ENCODE peak calls at places on chromosomes 3 and 15, in seven cellular contexts. One of them, this sample, is unnamed.

GRCh38 chr15:51727141-51727897 is 10.1 kb downstream of the LYSMD2 start:
- DNase-seq in right atrium auricular region: no peak
- DNase-seq in GM23338: peak
- DNase-seq in cardiac muscle cell: no peak
- DNase-seq in A549: peak
- DNase-seq in RWPE2: no peak
- DNase-seq in heart left ventricle: no peak
- DNase-seq in this sample: no peak

GRCh38 chr3:55701997-55702396 is 214.9 kb upstream of the WNT5A start:
- DNase-seq in right atrium auricular region: no peak
- DNase-seq in GM23338: no peak
- DNase-seq in cardiac muscle cell: no peak
- DNase-seq in A549: no peak
- DNase-seq in RWPE2: no peak
- DNase-seq in heart left ventricle: no peak
- DNase-seq in this sample: no peak

GRCh38 chr15:96340611-96341464 is 10.3 kb downstream of the NR2F2 start:
- DNase-seq in right atrium auricular region: peak
- DNase-seq in GM23338: peak
- DNase-seq in cardiac muscle cell: peak
- DNase-seq in A549: peak
- DNase-seq in RWPE2: peak
- DNase-seq in heart left ventricle: peak
- DNase-seq in this sample: peak

GRCh38 chr3:64342940-64343691 is 117.8 kb upstream of the PRICKLE2 start:
- DNase-seq in right atrium auricular region: no peak
- DNase-seq in GM23338: peak
- DNase-seq in cardiac muscle cell: no peak
- DNase-seq in A549: peak
- DNase-seq in RWPE2: peak
- DNase-seq in heart left ventricle: no peak
- DNase-seq in this sample: no peak

GRCh38 chr15:81046290-81046689 is 45.6 kb downstream of the TLNRD1 start:
- DNase-seq in right atrium auricular region: no peak
- DNase-seq in GM23338: no peak
- DNase-seq in cardiac muscle cell: no peak
- DNase-seq in A549: no peak
- DNase-seq in RWPE2: no peak
- DNase-seq in heart left ventricle: no peak
- DNase-seq in this sample: no peak

GRCh38 chr3:16329792-16330061 is 64.7 kb downstream of the OXNAD1 start:
- DNase-seq in right atrium auricular region: peak
- DNase-seq in GM23338: peak
- DNase-seq in cardiac muscle cell: no peak
- DNase-seq in A549: no peak
- DNase-seq in RWPE2: no peak
- DNase-seq in heart left ventricle: no peak
- DNase-seq in this sample: no peak

GRCh38 chr15:70555713-70556112 is 207.6 kb downstream of the UACA start:
- DNase-seq in right atrium auricular region: no peak
- DNase-seq in GM23338: no peak
- DNase-seq in cardiac muscle cell: no peak
- DNase-seq in A549: no peak
- DNase-seq in RWPE2: no peak
- DNase-seq in heart left ventricle: no peak
- DNase-seq in this sample: no peak

GRCh38 chr15:76328962-76329361 is 7.6 kb upstream of the ISL2 start:
- DNase-seq in right atrium auricular region: no peak
- DNase-seq in GM23338: no peak
- DNase-seq in cardiac muscle cell: no peak
- DNase-seq in A549: peak
- DNase-seq in RWPE2: no peak
- DNase-seq in heart left ventricle: no peak
- DNase-seq in this sample: no peak

GRCh38 chr15:80743189-80743833 is 35.9 kb upstream of the CEMIP start:
- DNase-seq in right atrium auricular region: no peak
- DNase-seq in GM23338: no peak
- DNase-seq in cardiac muscle cell: no peak
- DNase-seq in A549: peak
- DNase-seq in RWPE2: no peak
- DNase-seq in heart left ventricle: no peak
- DNase-seq in this sample: no peak

GRCh38 chr3:146050700-146051099 is 110.3 kb downstream of the PLOD2 start:
- DNase-seq in right atrium auricular region: no peak
- DNase-seq in GM23338: no peak
- DNase-seq in cardiac muscle cell: no peak
- DNase-seq in A549: no peak
- DNase-seq in RWPE2: no peak
- DNase-seq in heart left ventricle: no peak
- DNase-seq in this sample: no peak

GRCh38 chr3:36677331-36678007 is 86.9 kb downstream of the DCLK3 start:
- DNase-seq in right atrium auricular region: no peak
- DNase-seq in GM23338: peak
- DNase-seq in cardiac muscle cell: no peak
- DNase-seq in A549: peak
- DNase-seq in RWPE2: no peak
- DNase-seq in heart left ventricle: no peak
- DNase-seq in this sample: no peak

GRCh38 chr3:127589600-127590281 is 792 bp downstream of the TPRA1 start:
- DNase-seq in right atrium auricular region: no peak
- DNase-seq in GM23338: no peak
- DNase-seq in cardiac muscle cell: peak
- DNase-seq in A549: no peak
- DNase-seq in RWPE2: no peak
- DNase-seq in heart left ventricle: peak
- DNase-seq in this sample: no peak

GRCh38 chr15:100114100-100114499 is 227.7 kb downstream of the ADAMTS17 start:
- DNase-seq in right atrium auricular region: peak
- DNase-seq in GM23338: no peak
- DNase-seq in cardiac muscle cell: peak
- DNase-seq in A549: no peak
- DNase-seq in RWPE2: peak
- DNase-seq in heart left ventricle: peak
- DNase-seq in this sample: peak

GRCh38 chr3:24156466-24156865 is 211.4 kb downstream of the NR1D2 start:
- DNase-seq in right atrium auricular region: no peak
- DNase-seq in GM23338: no peak
- DNase-seq in cardiac muscle cell: no peak
- DNase-seq in A549: peak
- DNase-seq in RWPE2: no peak
- DNase-seq in heart left ventricle: no peak
- DNase-seq in this sample: no peak

GRCh38 chr3:46400000-46400734 is 6.7 kb downstream of the CCR5AS start:
- DNase-seq in right atrium auricular region: no peak
- DNase-seq in GM23338: no peak
- DNase-seq in cardiac muscle cell: peak
- DNase-seq in A549: no peak
- DNase-seq in RWPE2: no peak
- DNase-seq in heart left ventricle: no peak
- DNase-seq in this sample: no peak

GRCh38 chr3:152267319-152267689 is 1.4 kb upstream of the MBNL1 start:
- DNase-seq in right atrium auricular region: no peak
- DNase-seq in GM23338: no peak
- DNase-seq in cardiac muscle cell: no peak
- DNase-seq in A549: no peak
- DNase-seq in RWPE2: no peak
- DNase-seq in heart left ventricle: no peak
- DNase-seq in this sample: no peak

GRCh38 chr3:99532246-99532645 is 106.1 kb upstream of the COL8A1 start:
- DNase-seq in right atrium auricular region: no peak
- DNase-seq in GM23338: peak
- DNase-seq in cardiac muscle cell: peak
- DNase-seq in A549: peak
- DNase-seq in RWPE2: no peak
- DNase-seq in heart left ventricle: no peak
- DNase-seq in this sample: no peak

GRCh38 chr15:70788114-70789049 is 25.0 kb upstream of the UACA start:
- DNase-seq in right atrium auricular region: no peak
- DNase-seq in GM23338: no peak
- DNase-seq in cardiac muscle cell: no peak
- DNase-seq in A549: peak
- DNase-seq in RWPE2: no peak
- DNase-seq in heart left ventricle: no peak
- DNase-seq in this sample: no peak

GRCh38 chr3:137647179-137647578 is 116.9 kb upstream of the SOX14 start:
- DNase-seq in right atrium auricular region: no peak
- DNase-seq in GM23338: peak
- DNase-seq in cardiac muscle cell: no peak
- DNase-seq in A549: no peak
- DNase-seq in RWPE2: no peak
- DNase-seq in heart left ventricle: no peak
- DNase-seq in this sample: no peak

DNA sequence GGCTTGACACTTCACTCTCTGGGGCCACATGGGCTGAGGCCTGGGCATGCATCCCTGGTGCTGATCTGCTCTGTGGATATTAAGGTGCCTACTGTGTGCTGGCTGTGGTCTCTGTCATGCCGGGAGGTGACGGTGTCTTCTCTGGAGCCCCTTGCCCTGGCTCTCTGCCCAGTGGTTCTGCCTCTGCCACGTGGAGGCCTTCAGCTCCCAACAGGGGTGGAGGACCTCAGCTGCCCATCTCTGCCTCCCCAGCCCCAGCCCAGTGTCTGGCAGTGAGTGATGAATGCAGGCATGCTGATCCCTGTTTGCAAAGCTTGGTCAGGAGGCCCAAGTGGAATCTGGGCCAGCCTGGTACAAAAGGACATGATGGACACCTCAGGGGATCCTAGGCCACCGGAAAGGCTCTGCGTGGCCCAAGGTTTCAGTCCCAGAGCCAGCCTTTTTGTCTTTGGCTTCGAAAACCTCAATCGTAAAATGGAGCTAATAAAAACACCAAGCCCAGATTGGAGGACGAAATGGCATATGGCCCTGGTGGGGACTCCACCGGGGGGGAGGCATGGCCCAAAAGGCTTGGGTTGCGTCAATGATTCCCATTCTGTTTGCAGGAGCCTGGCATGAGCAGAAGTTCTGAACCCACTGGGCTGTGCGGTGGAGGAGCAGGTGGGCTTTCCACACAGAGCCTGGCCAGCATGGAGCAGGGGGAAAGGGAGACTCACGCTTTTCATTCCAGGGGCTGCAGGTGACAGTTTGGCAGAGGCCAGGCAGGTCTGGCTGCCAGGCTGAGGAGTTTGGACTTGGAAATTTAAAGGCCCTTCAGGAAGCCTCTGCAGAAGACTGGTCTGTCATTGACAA is 54.7 kb upstream of the KLF13 start:
- DNase-seq in right atrium auricular region: peak
- DNase-seq in GM23338: no peak
- DNase-seq in cardiac muscle cell: no peak
- DNase-seq in A549: no peak
- DNase-seq in RWPE2: peak
- DNase-seq in heart left ventricle: no peak
- DNase-seq in this sample: no peak
- H3K27ac ChIP-seq in right atrium auricular region: no peak
- H3K27ac ChIP-seq in GM23338: no peak
- H3K27ac ChIP-seq in cardiac muscle cell: no peak
- H3K27ac ChIP-seq in A549: no peak
- H3K27ac ChIP-seq in RWPE2: no peak
- H3K27ac ChIP-seq in heart left ventricle: no peak
- H3K27ac ChIP-seq in this sample: no peak

GRCh38 chr3:133506215-133506901 is 67.1 kb upstream of the CDV3 start:
- DNase-seq in right atrium auricular region: no peak
- DNase-seq in GM23338: no peak
- DNase-seq in cardiac muscle cell: no peak
- DNase-seq in A549: no peak
- DNase-seq in RWPE2: no peak
- DNase-seq in heart left ventricle: no peak
- DNase-seq in this sample: no peak
- H3K4me3 ChIP-seq in right atrium auricular region: no peak
- H3K4me3 ChIP-seq in GM23338: no peak
- H3K4me3 ChIP-seq in cardiac muscle cell: no peak
- H3K4me3 ChIP-seq in A549: no peak
- H3K4me3 ChIP-seq in RWPE2: no peak
- H3K4me3 ChIP-seq in heart left ventricle: no peak
- H3K4me3 ChIP-seq in this sample: no peak

DNA sequence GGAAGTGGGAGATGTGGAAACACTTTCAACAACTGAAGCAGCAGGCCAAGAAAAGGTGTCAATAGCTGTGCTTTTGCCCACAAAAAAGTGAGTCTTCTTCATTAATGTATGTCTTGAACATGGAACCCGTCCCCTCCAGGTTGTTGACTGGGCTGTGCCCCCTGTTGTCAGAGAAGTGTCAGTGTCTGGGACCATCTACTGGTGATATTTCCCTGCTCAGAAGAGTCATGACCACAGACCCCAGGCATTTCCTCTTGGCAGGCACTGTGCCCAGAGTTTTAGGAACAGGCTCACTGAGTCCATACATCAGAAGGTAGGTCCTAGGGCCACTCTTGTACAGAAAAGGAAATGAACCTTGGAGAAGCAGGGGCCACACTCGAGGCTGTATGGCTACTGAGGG is 54.8 kb upstream of the LARS2 start:
- DNase-seq in right atrium auricular region: no peak
- DNase-seq in GM23338: no peak
- DNase-seq in cardiac muscle cell: no peak
- DNase-seq in A549: no peak
- DNase-seq in RWPE2: no peak
- DNase-seq in heart left ventricle: no peak
- DNase-seq in this sample: no peak
- TF ChIP-seq CTCF in right atrium auricular region: no peak
- TF ChIP-seq CTCF in GM23338: peak
- TF ChIP-seq CTCF in cardiac muscle cell: no peak
- TF ChIP-seq CTCF in A549: no peak
- TF ChIP-seq CTCF in RWPE2: no peak
- TF ChIP-seq CTCF in heart left ventricle: no peak
- TF ChIP-seq CTCF in this sample: no peak

GRCh38 chr3:43870844-43871626 is 180.3 kb downstream of the ABHD5 start:
- DNase-seq in right atrium auricular region: peak
- DNase-seq in GM23338: no peak
- DNase-seq in cardiac muscle cell: no peak
- DNase-seq in A549: peak
- DNase-seq in RWPE2: no peak
- DNase-seq in heart left ventricle: no peak
- DNase-seq in this sample: no peak

GRCh38 chr3:43871627-43872245 is 181.0 kb downstream of the ABHD5 start:
- DNase-seq in right atrium auricular region: peak
- DNase-seq in GM23338: no peak
- DNase-seq in cardiac muscle cell: no peak
- DNase-seq in A549: peak
- DNase-seq in RWPE2: no peak
- DNase-seq in heart left ventricle: no peak
- DNase-seq in this sample: no peak

GRCh38 chr3:43872901-43873300 is 182.2 kb downstream of the ABHD5 start:
- DNase-seq in right atrium auricular region: peak
- DNase-seq in GM23338: no peak
- DNase-seq in cardiac muscle cell: no peak
- DNase-seq in A549: peak
- DNase-seq in RWPE2: no peak
- DNase-seq in heart left ventricle: no peak
- DNase-seq in this sample: no peak

GRCh38 chr3:43873723-43874122 is 183.0 kb downstream of the ABHD5 start:
- DNase-seq in right atrium auricular region: peak
- DNase-seq in GM23338: no peak
- DNase-seq in cardiac muscle cell: no peak
- DNase-seq in A549: peak
- DNase-seq in RWPE2: no peak
- DNase-seq in heart left ventricle: no peak
- DNase-seq in this sample: no peak

DNA sequence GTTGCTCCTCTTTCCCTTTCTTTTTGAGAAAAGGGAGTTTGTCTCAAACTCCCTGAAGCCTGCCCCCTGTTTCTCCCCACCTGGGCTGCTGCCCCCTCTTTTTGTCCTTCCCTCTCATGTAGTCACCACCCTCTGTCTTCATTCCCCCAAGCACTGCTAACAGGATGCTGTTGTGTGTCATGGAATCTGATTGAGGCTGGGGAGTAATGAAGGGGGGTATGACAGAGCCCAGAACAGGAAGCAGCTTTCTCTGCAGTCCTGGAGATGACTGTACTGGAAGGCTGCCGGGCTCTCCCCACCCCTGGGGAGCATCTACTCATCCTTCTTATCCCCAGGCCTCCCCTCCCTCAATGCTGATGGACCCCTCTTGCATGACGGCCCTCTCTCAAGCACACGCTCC is 181.6 kb downstream of the ABHD5 start:
- DNase-seq in right atrium auricular region: peak
- DNase-seq in GM23338: no peak
- DNase-seq in cardiac muscle cell: no peak
- DNase-seq in A549: peak
- DNase-seq in RWPE2: peak
- DNase-seq in heart left ventricle: no peak
- DNase-seq in this sample: no peak
- H3K27ac ChIP-seq in right atrium auricular region: no peak
- H3K27ac ChIP-seq in GM23338: no peak
- H3K27ac ChIP-seq in cardiac muscle cell: no peak
- H3K27ac ChIP-seq in A549: peak
- H3K27ac ChIP-seq in RWPE2: peak
- H3K27ac ChIP-seq in heart left ventricle: no peak
- H3K27ac ChIP-seq in this sample: no peak